ENCODE peak calls at places on chromosomes 5 and 9, in five cellular contexts. T is fibroblast of lung; L is effector memory CD4-positive, alpha-beta T cell; Q is A549; B is GM23248. I is an unnamed sample.
A peak's percentile ranks its signal among the peaks of the same experiment; 100 is the strongest.

GRCh38 chr5:127997131-127997775 is 86.3 kb upstream of the SLC12A2 start:
- DNase-seq in B (no peak), Q (no peak), T (no peak), L (no peak), I (no peak)

GRCh38 chr9:2208465-2208864 is 193.3 kb downstream of the SMARCA2 start:
- DNase-seq in T (no peak), Q (no peak), L (no peak), B (no peak), I (no peak)

GRCh38 chr5:76152161-76152560 is 69.0 kb downstream of the SV2C start:
- DNase-seq in T (no peak), Q (no peak), L (no peak), B (no peak), I (no peak)

GRCh38 chr5:17132444-17133083 is 84.9 kb upstream of the BASP1 start:
- DNase-seq in L (no peak), T (peak; percentile 72), Q (peak; percentile 48), B (peak; percentile 63), I (no peak)

GRCh38 chr9:128920381-128921058 is at the start of gene PHYHD1:
- DNase-seq in B (peak; percentile 88), Q (no peak), T (peak; percentile 87), L (no peak), I (no peak)

GRCh38 chr5:147854331-147854730 is 22.9 kb upstream of the SPINK1 start:
- DNase-seq in L (no peak), B (no peak), Q (no peak), T (no peak), I (no peak)

GRCh38 chr5:147887026-147887627 is 8.6 kb downstream of the SCGB3A2 start:
- DNase-seq in B (peak; percentile 52), L (no peak), Q (peak; percentile 5), T (peak; percentile 60), I (no peak)

GRCh38 chr5:81163641-81164040 is 69.5 kb upstream of the CKMT2 start:
- DNase-seq in T (no peak), Q (no peak), L (no peak), B (no peak), I (no peak)

GRCh38 chr9:36930941-36931340 is 103.1 kb downstream of the PAX5 start:
- DNase-seq in Q (no peak), B (no peak), T (no peak), L (no peak), I (no peak)

GRCh38 chr9:127963359-127964064 is 17.3 kb downstream of the EEIG1 start:
- DNase-seq in Q (no peak), L (no peak), T (no peak), B (no peak), I (no peak)

GRCh38 chr9:128818839-128819715 is 777 bp downstream of the ENDOG start:
- DNase-seq in L (peak; percentile 24), T (no peak), Q (peak; percentile 35), B (peak; percentile 57), I (peak; percentile 27)

GRCh38 chr9:134365791-134366222 is 39.6 kb downstream of the RXRA start:
- DNase-seq in T (peak; percentile 44), L (no peak), Q (peak; percentile 55), B (peak; percentile 61), I (no peak)

GRCh38 chr9:4116708-4117460 is 183.0 kb downstream of the GLIS3 start:
- DNase-seq in L (no peak), T (peak; percentile 95), B (peak; percentile 69), Q (no peak), I (no peak)

GRCh38 chr9:135108801-135109500 is 21.5 kb downstream of the OLFM1 start:
- DNase-seq in T (no peak), B (no peak), L (no peak), Q (no peak), I (no peak)

GRCh38 chr5:93583525-93583798 is 440 bp downstream of the NR2F1 start:
- DNase-seq in L (no peak), B (no peak), Q (no peak), T (no peak), I (no peak)

GRCh38 chr9:81490605-81491331 is 198.6 kb downstream of the TLE1 start:
- DNase-seq in Q (no peak), T (peak; percentile 86), L (no peak), B (peak; percentile 55), I (no peak)

GRCh38 chr5:77629553-77630245 is 8.8 kb downstream of the OTP start:
- DNase-seq in B (peak; percentile 22), Q (no peak), L (no peak), T (no peak), I (no peak)
- H3K9me3 ChIP-seq in B (no peaks in the 10 kb centered on the region), Q (no peaks in the 10 kb centered on the region), L (peaks cover 4% of the 10 kb centered on the region), T (no peaks in the 10 kb centered on the region), I (peaks cover 6% of the 10 kb centered on the region)

DNA sequence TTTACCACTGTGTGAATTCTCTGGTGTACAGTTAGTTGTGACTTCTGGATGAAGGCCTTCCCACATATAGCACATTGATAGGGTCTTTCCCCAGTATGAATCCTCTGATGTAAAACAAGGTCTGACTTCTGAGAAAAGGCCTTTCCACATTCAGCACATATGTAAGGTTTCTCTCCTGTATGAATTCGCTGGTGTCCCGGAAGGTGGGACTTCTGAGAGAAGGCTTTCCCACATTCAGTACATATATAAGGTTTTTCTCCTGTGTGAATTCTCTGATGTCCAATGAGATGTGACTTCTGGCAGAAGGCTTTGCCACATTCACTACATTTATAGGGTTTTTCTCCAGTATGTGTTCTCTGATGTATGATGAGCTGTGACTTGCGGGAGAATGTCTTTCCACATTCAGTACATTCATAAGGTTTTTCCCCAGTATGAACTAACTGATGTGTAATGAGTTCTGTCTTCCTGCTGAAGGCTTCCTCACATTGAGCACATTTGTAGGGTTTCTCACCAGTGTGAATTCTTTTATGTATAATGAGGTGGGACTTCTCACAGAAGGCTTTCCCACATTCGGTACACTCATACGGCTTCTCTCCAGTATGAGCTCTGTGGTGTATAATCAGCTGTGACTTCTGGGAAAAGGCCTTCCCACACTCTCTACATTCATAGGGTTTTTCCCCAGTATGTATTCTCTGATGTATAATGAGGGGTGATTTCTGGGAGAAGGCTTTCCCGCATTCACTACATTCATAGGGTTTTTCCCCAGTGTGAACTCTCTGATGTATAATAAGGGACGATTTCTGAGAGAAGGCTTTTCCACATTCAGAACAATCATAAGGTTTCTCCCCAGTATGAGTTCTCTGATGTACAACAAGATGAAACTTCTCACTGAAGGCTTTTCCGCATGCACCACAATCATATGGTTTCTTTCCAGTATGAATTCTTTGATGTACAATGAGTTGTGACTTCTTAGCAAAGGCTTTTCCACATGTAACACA is 9.1 kb downstream of the ZNF300 start:
- DNase-seq in B (peak; percentile 2), Q (no peak), T (peak; percentile 10), L (no peak), I (no peak)
- H3K9me3 ChIP-seq in B (peaks cover 4% of the 10 kb centered on the region), Q (peaks cover 85% of the 10 kb centered on the region), T (peaks cover 3% of the 10 kb centered on the region), L (peaks cover 34% of the 10 kb centered on the region), I (peaks cover 16% of the 10 kb centered on the region)

GRCh38 chr5:178283520-178283919 is 50.9 kb upstream of the PHYKPL start:
- DNase-seq in L (no peak), T (no peak), B (no peak), Q (no peak), I (no peak)
- H3K9me3 ChIP-seq in L (peaks cover 4% of the 10 kb centered on the region), T (no peaks in the 10 kb centered on the region), B (no peaks in the 10 kb centered on the region), Q (peaks cover 6% of the 10 kb centered on the region), I (no peaks in the 10 kb centered on the region)

GRCh38 chr5:121432-121831 is 29.5 kb downstream of the PLEKHG4B start:
- DNase-seq in T (no peak), B (no peak), L (no peak), Q (no peak), I (no peak)

GRCh38 chr5:119486-120097 is 27.6 kb downstream of the PLEKHG4B start:
- DNase-seq in T (no peak), Q (no peak), B (no peak), L (no peak), I (no peak)
- H3K9me3 ChIP-seq in T (no peaks in the 10 kb centered on the region), Q (peaks cover 9% of the 10 kb centered on the region), B (no peaks in the 10 kb centered on the region), L (no peaks in the 10 kb centered on the region), I (no peaks in the 10 kb centered on the region)

GRCh38 chr5:140877262-140877581 is 2.1 kb downstream of the PCDHA12 start:
- DNase-seq in Q (no peak), L (no peak), B (no peak), T (no peak), I (no peak)
- H3K9me3 ChIP-seq in Q (no peaks in the 10 kb centered on the region), L (peaks cover 12% of the 10 kb centered on the region), B (no peaks in the 10 kb centered on the region), T (peaks cover 2% of the 10 kb centered on the region), I (peaks cover 4% of the 10 kb centered on the region)

DNA sequence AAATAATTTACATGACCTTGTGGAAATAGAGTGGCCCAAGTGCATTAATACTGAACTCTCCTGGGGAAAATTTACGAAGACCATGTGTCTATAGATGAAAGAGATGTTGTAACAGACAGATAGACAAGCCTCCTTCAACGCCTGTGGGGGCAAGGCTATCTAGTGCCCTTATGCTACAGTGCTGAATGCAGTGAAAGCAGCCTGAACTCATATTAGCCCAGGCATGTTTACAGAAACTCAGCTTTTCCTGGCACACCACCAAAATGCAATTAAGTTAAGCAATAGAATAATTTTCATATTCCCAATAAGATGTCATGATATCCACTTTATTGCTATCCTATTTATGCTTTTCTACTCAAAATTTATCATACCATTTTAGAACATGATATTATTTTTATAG is 277.0 kb downstream of the DIRAS2 start:
- DNase-seq in L (no peak), B (no peak), T (peak; percentile 43), Q (no peak), I (no peak)
- H3K9me3 ChIP-seq in L (no peaks in the 10 kb centered on the region), B (no peaks in the 10 kb centered on the region), T (no peaks in the 10 kb centered on the region), Q (no peaks in the 10 kb centered on the region), I (no peaks in the 10 kb centered on the region)

I was measured in T-helper 17 cell.